ENCODE peak calls at places on chromosomes 4 and X, in four cellular contexts. One of them, this sample, is unnamed.

GRCh38 chrX:130174051-130174704 is 2.4 kb downstream of the RAB33A start:
- DNase-seq in heart right ventricle: peak; percentile 38
- DNase-seq in activated T-helper 1 cell treated with Interleukin-2 at 50 U/mL for 16 hours: no peak
- DNase-seq in activated CD4-positive, alpha-beta T cell treated with anti-CD3 and anti-CD28 coated beads, Interleukin-2, amount 10 ng/mL, durations not matched to agents 7 days and 5 days: no peak
- DNase-seq in this sample: no peak

GRCh38 chrX:22800806-22801205 is 199.0 kb upstream of the DDX53 start:
- DNase-seq in heart right ventricle: no peak
- DNase-seq in activated CD4-positive, alpha-beta T cell treated with anti-CD3 and anti-CD28 coated beads, Interleukin-2, amount 10 ng/mL, durations not matched to agents 7 days and 5 days: no peak
- DNase-seq in activated T-helper 1 cell treated with Interleukin-2 at 50 U/mL for 16 hours: no peak
- DNase-seq in this sample: no peak

GRCh38 chrX:97747346-97747745 is 863.6 kb downstream of the RPA4 start:
- DNase-seq in activated T-helper 1 cell treated with Interleukin-2 at 50 U/mL for 16 hours: no peak
- DNase-seq in activated CD4-positive, alpha-beta T cell treated with anti-CD3 and anti-CD28 coated beads, Interleukin-2, amount 10 ng/mL, durations not matched to agents 7 days and 5 days: no peak
- DNase-seq in heart right ventricle: no peak
- DNase-seq in this sample: no peak

GRCh38 chr4:177107288-177107901 is 202.3 kb upstream of the NEIL3 start:
- DNase-seq in activated CD4-positive, alpha-beta T cell treated with anti-CD3 and anti-CD28 coated beads, Interleukin-2, amount 10 ng/mL, durations not matched to agents 7 days and 5 days: no peak
- DNase-seq in heart right ventricle: no peak
- DNase-seq in activated T-helper 1 cell treated with Interleukin-2 at 50 U/mL for 16 hours: no peak
- DNase-seq in this sample: no peak

GRCh38 chr4:148834804-148835598 is 392.8 kb upstream of the NR3C2 start:
- DNase-seq in activated T-helper 1 cell treated with Interleukin-2 at 50 U/mL for 16 hours: no peak
- DNase-seq in heart right ventricle: no peak
- DNase-seq in activated CD4-positive, alpha-beta T cell treated with anti-CD3 and anti-CD28 coated beads, Interleukin-2, amount 10 ng/mL, durations not matched to agents 7 days and 5 days: no peak
- DNase-seq in this sample: no peak

GRCh38 chr4:20464381-20464780 is 212.7 kb downstream of the SLIT2 start:
- DNase-seq in activated CD4-positive, alpha-beta T cell treated with anti-CD3 and anti-CD28 coated beads, Interleukin-2, amount 10 ng/mL, durations not matched to agents 7 days and 5 days: no peak
- DNase-seq in activated T-helper 1 cell treated with Interleukin-2 at 50 U/mL for 16 hours: no peak
- DNase-seq in heart right ventricle: no peak
- DNase-seq in this sample: no peak

GRCh38 chr4:155703486-155704227 is 37.0 kb downstream of the GUCY1A1 start:
- DNase-seq in heart right ventricle: no peak
- DNase-seq in activated T-helper 1 cell treated with Interleukin-2 at 50 U/mL for 16 hours: no peak
- DNase-seq in activated CD4-positive, alpha-beta T cell treated with anti-CD3 and anti-CD28 coated beads, Interleukin-2, amount 10 ng/mL, durations not matched to agents 7 days and 5 days: no peak
- DNase-seq in this sample: no peak

GRCh38 chr4:40570348-40571077 is 59.2 kb downstream of the RBM47 start:
- DNase-seq in activated T-helper 1 cell treated with Interleukin-2 at 50 U/mL for 16 hours: no peak
- DNase-seq in activated CD4-positive, alpha-beta T cell treated with anti-CD3 and anti-CD28 coated beads, Interleukin-2, amount 10 ng/mL, durations not matched to agents 7 days and 5 days: no peak
- DNase-seq in heart right ventricle: no peak
- DNase-seq in this sample: no peak

GRCh38 chrX:28988246-28988645 is 401.0 kb downstream of the IL1RAPL1 start:
- DNase-seq in activated CD4-positive, alpha-beta T cell treated with anti-CD3 and anti-CD28 coated beads, Interleukin-2, amount 10 ng/mL, durations not matched to agents 7 days and 5 days: no peak
- DNase-seq in heart right ventricle: no peak
- DNase-seq in activated T-helper 1 cell treated with Interleukin-2 at 50 U/mL for 16 hours: no peak
- DNase-seq in this sample: no peak

GRCh38 chrX:47145408-47146120 is 543 bp downstream of the RBM10 start:
- DNase-seq in activated CD4-positive, alpha-beta T cell treated with anti-CD3 and anti-CD28 coated beads, Interleukin-2, amount 10 ng/mL, durations not matched to agents 7 days and 5 days: no peak
- DNase-seq in activated T-helper 1 cell treated with Interleukin-2 at 50 U/mL for 16 hours: no peak
- DNase-seq in heart right ventricle: no peak
- DNase-seq in this sample: no peak

GRCh38 chr4:158159054-158159717 is 13.6 kb downstream of the GASK1B start:
- DNase-seq in heart right ventricle: no peak
- DNase-seq in activated T-helper 1 cell treated with Interleukin-2 at 50 U/mL for 16 hours: no peak
- DNase-seq in activated CD4-positive, alpha-beta T cell treated with anti-CD3 and anti-CD28 coated beads, Interleukin-2, amount 10 ng/mL, durations not matched to agents 7 days and 5 days: no peak
- DNase-seq in this sample: no peak

GRCh38 chr4:152415980-152416379 is 119.9 kb downstream of the FBXW7 start:
- DNase-seq in heart right ventricle: no peak
- DNase-seq in activated T-helper 1 cell treated with Interleukin-2 at 50 U/mL for 16 hours: no peak
- DNase-seq in activated CD4-positive, alpha-beta T cell treated with anti-CD3 and anti-CD28 coated beads, Interleukin-2, amount 10 ng/mL, durations not matched to agents 7 days and 5 days: no peak
- DNase-seq in this sample: no peak

GRCh38 chr4:7166286-7166685 is 26.1 kb upstream of the SORCS2 start:
- DNase-seq in activated T-helper 1 cell treated with Interleukin-2 at 50 U/mL for 16 hours: no peak
- DNase-seq in activated CD4-positive, alpha-beta T cell treated with anti-CD3 and anti-CD28 coated beads, Interleukin-2, amount 10 ng/mL, durations not matched to agents 7 days and 5 days: no peak
- DNase-seq in heart right ventricle: no peak
- DNase-seq in this sample: no peak

This sample was measured in NT2/D1.